ENCODE peak calls at places on chromosomes 3 and 15, in nine cellular contexts. P is stimulated activated CD8-positive, alpha-beta memory T cell treated with anti-CD3 and anti-CD28 coated beads, Interleukin-4, amount 100 ng/mL, for 48 hours; A is right lobe of liver; Q is NCI-H748 treated with DMSO at 0.1 percent for 48 hours; S is T follicular helper cell; E is MCF 10A; F is GM10248; I is NAMALWA; Y is stimulated activated naive CD8-positive, alpha-beta T cell treated with anti-CD3 and anti-CD28 coated beads, Interleukin-15, Interleukin-2, amounts not matched to agents 100 U/mL and 50 U/mL, for 24 hours. M is an unnamed sample.

GRCh38 chr3:76346680-76347079 is 561.3 kb upstream of the ZNF717 start:
- DNase-seq in P (no peak), A (no peak), Q (no peak), S (no peak), E (no peak), F (no peak), I (no peak), Y (no peak), M (no peak)

GRCh38 chr15:75170711-75171341 is 30.9 kb upstream of the C15orf39 start:
- DNase-seq in P (no peak), A (no peak), Q (no peak), S (no peak), E (no peak), F (no peak), I (no peak), Y (no peak), M (no peak)

GRCh38 chr3:73480187-73480672 is 144.5 kb downstream of the PDZRN3 start:
- DNase-seq in P (no peak), A (no peak), Q (no peak), S (no peak), E (peak; percentile 8), F (no peak), I (no peak), Y (no peak), M (no peak)

GRCh38 chr15:81271761-81272644 is 51.9 kb downstream of the STARD5 start:
- DNase-seq in P (peak; percentile 20), A (no peak), Q (no peak), S (no peak), E (no peak), F (no peak), I (no peak), Y (no peak), M (no peak)

GRCh38 chr3:87426916-87427315 is 150.5 kb upstream of the POU1F1 start:
- DNase-seq in P (no peak), A (no peak), Q (no peak), S (no peak), E (peak; percentile 14), F (no peak), I (no peak), Y (no peak), M (no peak)

GRCh38 chr15:39312984-39313383 is 267.9 kb upstream of the THBS1 start:
- DNase-seq in P (no peak), A (no peak), Q (no peak), S (no peak), E (peak; percentile 23), F (no peak), I (peak; percentile 22), Y (no peak), M (peak; percentile 40)

GRCh38 chr3:13119471-13120220 is 46.4 kb upstream of the IQSEC1 start:
- DNase-seq in P (no peak), A (no peak), Q (no peak), S (no peak), E (no peak), F (no peak), I (no peak), Y (no peak), M (no peak)

GRCh38 chr3:37015631-37016030 is 22.3 kb downstream of the MLH1 start:
- DNase-seq in P (no peak), A (no peak), Q (no peak), S (no peak), E (no peak), F (no peak), I (no peak), Y (no peak), M (no peak)

GRCh38 chr15:95132774-95133173 is 901.4 kb downstream of the MCTP2 start:
- DNase-seq in P (no peak), A (no peak), Q (no peak), S (no peak), E (peak; percentile 12), F (no peak), I (no peak), Y (no peak), M (no peak)

GRCh38 chr3:123396171-123397049 is 52.5 kb downstream of the ADCY5 start:
- DNase-seq in P (no peak), A (no peak), Q (no peak), S (no peak), E (no peak), F (no peak), I (no peak), Y (no peak), M (no peak)

GRCh38 chr15:80957976-80958375 is 31.6 kb downstream of the MESD start:
- DNase-seq in P (no peak), A (no peak), Q (no peak), S (no peak), E (peak; percentile 53), F (no peak), I (no peak), Y (no peak), M (no peak)

GRCh38 chr15:31151301-31152233 is 50.0 kb upstream of the TRPM1 start:
- DNase-seq in P (no peak), A (peak; percentile 87), Q (no peak), S (no peak), E (no peak), F (peak; percentile 6), I (no peak), Y (no peak), M (no peak)

GRCh38 chr15:66622677-66623076 is 56.9 kb upstream of the LCTL start:
- DNase-seq in P (no peak), A (no peak), Q (no peak), S (no peak), E (no peak), F (no peak), I (no peak), Y (no peak), M (peak; percentile 64)

GRCh38 chr15:99333981-99334380 is 82.7 kb downstream of the LRRC28 start:
- DNase-seq in P (no peak), A (no peak), Q (no peak), S (no peak), E (no peak), F (no peak), I (no peak), Y (no peak), M (no peak)

GRCh38 chr3:88385090-88385489 is 235.3 kb downstream of the C3orf38 start:
- DNase-seq in P (no peak), A (no peak), Q (no peak), S (no peak), E (peak; percentile 14), F (no peak), I (no peak), Y (no peak), M (no peak)

GRCh38 chr3:123082370-123083065 is 15.7 kb downstream of the PDIA5 start:
- DNase-seq in P (no peak), A (peak; percentile 37), Q (no peak), S (no peak), E (no peak), F (peak; percentile 63), I (peak; percentile 37), Y (no peak), M (no peak)

GRCh38 chr3:159260049-159260662 is 458.3 kb downstream of the MFSD1 start:
- DNase-seq in P (peak; percentile 37), A (peak; percentile 52), Q (no peak), S (peak; percentile 5), E (peak; percentile 77), F (peak; percentile 34), I (peak; percentile 80), Y (peak; percentile 30), M (peak; percentile 57)

GRCh38 chr3:141104151-141104741 is 53.1 kb downstream of the SPSB4 start:
- DNase-seq in P (no peak), A (peak; percentile 39), Q (no peak), S (no peak), E (no peak), F (no peak), I (no peak), Y (no peak), M (no peak)

GRCh38 chr15:69852482-69853275 is 245.0 kb downstream of the TLE3 start:
- DNase-seq in P (no peak), A (no peak), Q (no peak), S (no peak), E (no peak), F (no peak), I (no peak), Y (no peak), M (no peak)

GRCh38 chr15:70478251-70478990 is 284.9 kb downstream of the UACA start:
- DNase-seq in P (no peak), A (no peak), Q (no peak), S (no peak), E (no peak), F (peak; percentile 73), I (peak; percentile 47), Y (no peak), M (no peak)

M was measured in OCI-M1.